ENCODE peak calls at places on chromosomes 5 and 9, in four cellular contexts. F, P, I and T are unnamed samples.

GRCh38 chr5:172932313-172933017 is 26.8 kb upstream of the RPL26L1 start:
- DNase-seq in F (peak; percentile 80), P (peak; percentile 85), I (peak; percentile 82), T (peak; percentile 40)

GRCh38 chr9:101567725-101567993 is 27.1 kb downstream of the PPP3R2 start:
- DNase-seq in F (no peak), P (no peak), I (no peak), T (no peak)

GRCh38 chr9:6944896-6945295 is 187.1 kb downstream of the KDM4C start:
- DNase-seq in F (no peak), P (no peak), I (no peak), T (peak; percentile 56)

GRCh38 chr5:39164529-39165402 is 54.6 kb downstream of the FYB1 start:
- DNase-seq in F (no peak), P (no peak), I (peak; percentile 42), T (peak; percentile 30)

GRCh38 chr9:86098793-86099694 is at the start of gene GOLM1:
- DNase-seq in F (no peak), P (peak; percentile 61), I (peak; percentile 87), T (peak; percentile 57)

GRCh38 chr5:109922396-109922995 is 232.8 kb downstream of the MAN2A1 start:
- DNase-seq in F (no peak), P (no peak), I (no peak), T (no peak)

GRCh38 chr5:119341452-119342349 is 14.1 kb upstream of the TNFAIP8 start:
- DNase-seq in F (no peak), P (no peak), I (no peak), T (no peak)

GRCh38 chr5:133489632-133490031 is 122.7 kb downstream of the FSTL4 start:
- DNase-seq in F (no peak), P (no peak), I (no peak), T (peak; percentile 37)

GRCh38 chr5:143108498-143109128 is 294.9 kb downstream of the NR3C1 start:
- DNase-seq in F (no peak), P (no peak), I (no peak), T (no peak)

GRCh38 chr9:70510157-70510770 is 95.8 kb upstream of the KLF9 start:
- DNase-seq in F (no peak), P (no peak), I (peak; percentile 45), T (no peak)

GRCh38 chr5:173623296-173623771 is 6.9 kb upstream of the BOD1 start:
- DNase-seq in F (no peak), P (no peak), I (peak; percentile 53), T (peak; percentile 53)

GRCh38 chr5:95283761-95284511 is 958 bp downstream of the MCTP1 start:
- DNase-seq in F (no peak), P (peak; percentile 43), I (peak; percentile 68), T (peak; percentile 35)

GRCh38 chr9:129311638-129312037 is 133.6 kb upstream of the IER5L start:
- DNase-seq in F (no peak), P (no peak), I (no peak), T (no peak)

GRCh38 chr5:170132642-170133448 is 27.1 kb downstream of the FOXI1 start:
- DNase-seq in F (no peak), P (no peak), I (no peak), T (peak; percentile 27)

GRCh38 chr5:38672059-38672791 is 115.8 kb upstream of the LIFR start:
- DNase-seq in F (no peak), P (no peak), I (peak; percentile 77), T (no peak)

DNA sequence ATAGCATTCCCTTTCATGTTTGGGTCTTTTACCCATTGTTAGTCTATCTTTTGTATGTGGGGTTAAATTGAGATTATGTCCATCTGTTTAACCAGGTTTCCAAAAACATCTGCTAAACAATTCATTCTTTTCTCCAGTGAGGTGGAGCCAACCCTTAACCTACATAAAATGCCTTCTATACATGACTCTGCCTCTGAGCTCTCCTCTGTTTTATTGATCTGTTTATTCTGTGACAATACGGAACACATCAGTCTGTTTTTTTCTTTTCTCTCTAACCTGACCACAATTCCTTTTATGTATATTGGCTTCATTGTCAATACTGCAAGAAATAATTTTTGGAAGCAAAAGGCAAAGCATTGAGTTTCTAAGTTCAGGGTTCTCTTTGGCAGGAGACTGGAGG is 9.9 kb upstream of the ARL15 start:
- DNase-seq in F (no peak), P (no peak), I (no peak), T (no peak)
- H3K4me3 ChIP-seq in F (no peak overlapping the region), P (no peak overlapping the region), I (no peak overlapping the region), T (no peak overlapping the region)

GRCh38 chr9:133538176-133538575 is 3.7 kb downstream of the ADAMTSL2 start:
- DNase-seq in F (no peak), P (no peak), I (no peak), T (peak; percentile 10)

GRCh38 chr9:133538851-133539250 is 4.3 kb downstream of the ADAMTSL2 start:
- DNase-seq in F (no peak), P (no peak), I (no peak), T (no peak)

GRCh38 chr9:133539434-133539833 is 4.9 kb downstream of the ADAMTSL2 start:
- DNase-seq in F (no peak), P (no peak), I (no peak), T (no peak)

GRCh38 chr9:133542002-133542401 is 7.5 kb downstream of the ADAMTSL2 start:
- DNase-seq in F (no peak), P (no peak), I (no peak), T (no peak)

GRCh38 chr9:133540336-133541025 is 6.0 kb downstream of the ADAMTSL2 start:
- DNase-seq in F (no peak), P (no peak), I (no peak), T (no peak)
- H3K27ac ChIP-seq in F (no peak overlapping the region), P (peak overlapping the region; percentile 18), I (no peak overlapping the region), T (no peak overlapping the region)

DNA sequence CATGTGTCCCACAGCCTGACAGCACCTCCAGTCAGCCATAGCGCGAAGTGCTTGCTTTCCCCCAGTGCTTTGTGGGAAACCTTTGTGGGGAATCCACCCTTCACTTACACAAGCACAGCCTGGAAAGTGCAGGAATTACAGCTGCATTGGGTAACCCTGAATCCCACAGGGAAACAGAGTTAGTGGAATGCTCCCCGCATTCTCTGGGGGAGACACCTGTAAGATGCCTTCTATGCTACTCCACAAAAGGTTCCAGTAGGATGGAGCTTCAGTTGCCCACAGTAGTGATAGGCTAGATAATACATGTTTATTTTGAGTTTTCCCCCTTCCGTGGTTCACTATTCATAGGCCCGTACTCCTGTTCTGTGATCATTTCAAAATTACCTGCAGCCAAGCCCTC is 60.3 kb downstream of the TLE4 start:
- DNase-seq in F (no peak), P (no peak), I (no peak), T (no peak)
- H3K4me3 ChIP-seq in F (no peak overlapping the region), P (no peak overlapping the region), I (no peak overlapping the region), T (no peak overlapping the region)

GRCh38 chr9:38158628-38159027 is 89.6 kb upstream of the SHB start:
- DNase-seq in F (no peak), P (no peak), I (no peak), T (no peak)
- H3K27ac ChIP-seq in F (no peak overlapping the region), P (no peak overlapping the region), I (no peak overlapping the region), T (no peak overlapping the region)